ENCODE peak calls at places on chromosomes 1 and 21, in four cellular contexts. U, T, M and W are unnamed samples.

GRCh38 chr21:22374218-22374969 is 1376.2 kb downstream of the NCAM2 start:
- DNase-seq in T (no peak), U (no peak), M (no peak), W (no peak)

GRCh38 chr1:62321438-62321837 is 2.2 kb upstream of the KANK4 start:
- DNase-seq in M (peak; percentile 87), U (no peak), T (peak; percentile 82), W (peak; percentile 52)

GRCh38 chr1:215543191-215543606 is 23.9 kb upstream of the KCTD3 start:
- DNase-seq in T (no peak), M (peak; percentile 83), U (peak; percentile 12), W (peak; percentile 77)

GRCh38 chr1:245779797-245780529 is 625.2 kb downstream of the KIF26B start:
- DNase-seq in U (no peak), M (no peak), T (no peak), W (no peak)

GRCh38 chr1:227314014-227314848 is 4.1 kb downstream of the CDC42BPA start:
- DNase-seq in U (no peak), M (no peak), T (no peak), W (peak; percentile 9)

GRCh38 chr1:31531177-31532000 is 44.9 kb upstream of the TINAGL1 start:
- DNase-seq in T (no peak), U (no peak), M (peak; percentile 46), W (peak; percentile 72)

GRCh38 chr21:40567511-40567910 is 279.4 kb downstream of the DSCAM start:
- DNase-seq in M (no peak), U (no peak), T (no peak), W (no peak)

GRCh38 chr1:32392358-32392757 is 1.9 kb downstream of the BSDC1 start:
- DNase-seq in T (no peak), M (peak; percentile 2), U (no peak), W (peak; percentile 33)

GRCh38 chr1:42173961-42174715 is 9.6 kb upstream of the GUCA2A start:
- DNase-seq in T (no peak), U (peak; percentile 97), M (peak; percentile 63), W (peak; percentile 38)

GRCh38 chr21:37366488-37367300 is at the start of gene DYRK1A:
- DNase-seq in M (peak; percentile 99), T (peak; percentile 93), U (peak; percentile 98), W (peak; percentile 99)
- TF ChIP-seq CTCF in M (no peak), T (no peak), U (no peak), W (no peak)

DNA sequence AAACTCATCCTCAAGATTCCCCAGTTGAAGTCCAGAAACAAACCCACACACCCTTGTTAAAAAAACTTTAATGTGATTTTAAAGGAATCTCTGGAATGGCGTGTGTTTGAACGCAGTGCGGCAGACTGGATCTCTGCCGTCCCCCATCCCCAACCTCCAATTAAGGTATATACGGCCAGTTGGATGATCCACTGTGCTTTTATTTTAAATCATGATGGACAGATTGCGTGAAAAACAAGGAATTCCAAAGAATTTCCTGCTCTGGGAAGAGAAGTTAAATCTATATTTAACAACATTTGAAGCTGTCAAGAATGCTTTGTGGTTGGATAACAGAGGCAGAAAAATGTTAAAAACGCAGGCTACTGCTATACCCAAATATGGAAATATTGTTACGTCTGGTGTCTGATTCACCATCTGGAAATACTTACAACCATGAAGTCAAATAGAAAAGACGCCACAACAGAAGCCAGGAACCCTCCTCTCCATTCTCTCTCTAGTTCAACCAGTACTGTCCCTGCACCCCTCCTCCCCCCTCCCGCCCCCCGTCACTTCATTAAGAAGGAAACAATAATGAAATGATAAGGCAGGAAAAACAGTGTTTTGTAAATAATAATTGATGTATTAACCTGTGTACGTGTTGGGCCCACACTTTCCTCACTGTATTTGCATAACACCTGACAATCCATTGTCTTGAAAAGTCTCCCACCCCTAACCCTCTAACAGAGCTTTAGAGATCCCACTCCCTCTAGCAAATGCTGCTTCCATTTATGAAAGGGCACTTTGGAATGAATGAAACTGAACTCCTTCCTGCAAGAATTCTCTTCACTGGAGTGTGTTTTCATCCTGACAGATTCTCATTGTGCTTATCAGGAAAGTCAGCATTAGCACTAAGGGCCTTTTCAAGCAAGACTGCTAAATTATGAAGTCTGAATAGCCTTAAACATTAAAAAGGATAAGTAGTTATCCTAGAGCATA is 2.0 kb upstream of the CCN1 start:
- DNase-seq in U (no peak), T (no peak), M (peak; percentile 95), W (peak; percentile 98)
- H3K4me3 ChIP-seq in U (no peak overlapping the region), T (no peak overlapping the region), M (peak overlapping the region; percentile 90), W (peak overlapping the region; percentile 92)

GRCh38 chr1:1954831-1955441 is 35.9 kb upstream of the TMEM52 start:
- DNase-seq in U (no peak), T (no peak), M (no peak), W (no peak)
- TF ChIP-seq CTCF in U (no peak), T (peak; percentile 14), M (no peak), W (peak; percentile 5)

GRCh38 chr1:11735531-11735853 is 444 bp upstream of the AGTRAP start:
- DNase-seq in U (no peak), T (no peak), M (no peak), W (no peak)
- H3K4me3 ChIP-seq in U (peak overlapping the region; percentile 68), T (no peak overlapping the region), M (peak overlapping the region; percentile 92), W (peak overlapping the region; percentile 99)

GRCh38 chr1:19395678-19396192 is 83.6 kb downstream of the SLC66A1 start:
- DNase-seq in T (peak; percentile 48), U (no peak), M (peak; percentile 78), W (peak; percentile 51)
- TF ChIP-seq CTCF in T (peak; percentile 10), U (no peak), M (peak; percentile 30), W (peak; percentile 17)

DNA sequence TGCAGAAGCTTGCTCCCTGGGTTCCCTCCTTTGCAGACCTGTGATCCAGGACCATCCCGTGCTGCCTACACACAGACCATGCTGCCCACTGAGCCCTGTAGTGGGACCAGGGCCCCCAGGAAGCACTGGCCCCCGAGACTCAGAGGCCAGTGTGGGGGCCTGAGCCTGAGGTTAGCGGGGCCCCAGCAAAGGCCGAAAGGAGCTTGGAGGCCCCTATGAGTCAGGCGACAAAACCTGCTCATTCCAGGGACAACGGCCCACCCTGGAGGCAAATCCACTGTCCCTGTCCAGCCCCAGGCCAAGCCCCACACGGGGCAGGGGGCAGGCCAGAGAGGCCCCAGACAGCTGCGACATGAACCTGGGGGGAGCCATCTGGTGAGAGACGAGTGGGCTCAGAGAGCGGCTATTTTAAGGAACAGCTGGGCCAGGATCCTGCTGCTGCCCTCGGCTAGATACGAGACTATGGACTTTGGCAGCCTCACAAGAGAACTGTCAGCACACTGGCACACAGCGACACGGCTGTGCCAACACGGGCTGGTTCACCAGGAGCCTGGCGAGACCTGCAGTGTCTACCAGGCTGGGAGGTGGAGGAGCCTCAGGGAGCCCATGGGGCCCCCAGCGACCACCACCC is 74.7 kb downstream of the ARHGEF16 start:
- DNase-seq in U (peak; percentile 92), M (no peak), T (no peak), W (no peak)
- H3K4me3 ChIP-seq in U (peak overlapping the region; percentile 64), M (no peak overlapping the region), T (no peak overlapping the region), W (peak overlapping the region; percentile 76)

GRCh38 chr1:156600733-156601121 is 552 bp downstream of the GPATCH4 start:
- DNase-seq in M (peak; percentile 16), U (no peak), T (no peak), W (no peak)

GRCh38 chr1:156599811-156600210 is 1.5 kb downstream of the GPATCH4 start:
- DNase-seq in U (no peak), T (no peak), M (peak; percentile 22), W (no peak)

GRCh38 chr1:156601892-156602291 is 613 bp upstream of the GPATCH4 start:
- DNase-seq in U (no peak), T (no peak), M (no peak), W (no peak)

GRCh38 chr1:156601122-156601830 is at the start of gene GPATCH4:
- DNase-seq in U (peak; percentile 75), T (no peak), M (peak; percentile 95), W (peak; percentile 96)

DNA sequence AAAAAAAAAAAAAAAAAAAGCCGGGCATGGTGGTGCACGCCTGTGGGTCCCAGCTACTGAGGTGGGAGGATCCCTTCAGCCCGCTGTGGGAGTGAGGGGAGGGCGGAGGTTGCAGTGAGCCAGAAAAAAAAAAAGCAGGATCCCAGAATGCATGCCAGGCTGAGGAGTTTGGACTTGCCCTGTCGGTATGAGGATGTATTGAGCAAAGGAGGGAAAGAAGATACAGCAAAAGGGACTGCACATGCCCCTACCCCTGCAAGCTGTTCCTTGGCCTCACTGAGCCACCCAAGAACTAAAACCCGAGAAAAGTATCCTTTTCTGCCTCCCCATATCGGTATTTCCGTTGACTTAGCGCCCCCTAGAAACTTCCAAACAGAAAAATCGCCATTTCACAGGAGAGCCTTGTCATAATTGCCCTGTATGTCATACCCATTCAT is 1.3 kb upstream of the GPATCH4 start:
- DNase-seq in M (peak; percentile 30), T (no peak), U (peak; percentile 40), W (no peak)
- TF ChIP-seq CTCF in M (peak; percentile 43), T (peak; percentile 24), U (peak; percentile 6), W (peak; percentile 35)

GRCh38 chr1:78617615-78618026 is 2.6 kb upstream of the IFI44L start:
- DNase-seq in T (peak; percentile 48), U (peak; percentile 71), M (peak; percentile 86), W (peak; percentile 94)

GRCh38 chr1:78619446-78619802 is 824 bp upstream of the IFI44L start:
- DNase-seq in T (no peak), U (no peak), M (no peak), W (no peak)

GRCh38 chr1:78619803-78620579 is at the start of gene IFI44L:
- DNase-seq in T (no peak), M (peak; percentile 88), U (no peak), W (peak; percentile 77)

GRCh38 chr1:78622548-78622947 is 2.3 kb downstream of the IFI44L start:
- DNase-seq in M (peak; percentile 42), U (no peak), T (no peak), W (no peak)

GRCh38 chr1:78619029-78619428 is 1.2 kb upstream of the IFI44L start:
- DNase-seq in T (no peak), U (no peak), M (no peak), W (peak; percentile 13)
- H3K4me3 ChIP-seq in T (no peak overlapping the region), U (no peak overlapping the region), M (no peak overlapping the region), W (no peak overlapping the region)

DNA sequence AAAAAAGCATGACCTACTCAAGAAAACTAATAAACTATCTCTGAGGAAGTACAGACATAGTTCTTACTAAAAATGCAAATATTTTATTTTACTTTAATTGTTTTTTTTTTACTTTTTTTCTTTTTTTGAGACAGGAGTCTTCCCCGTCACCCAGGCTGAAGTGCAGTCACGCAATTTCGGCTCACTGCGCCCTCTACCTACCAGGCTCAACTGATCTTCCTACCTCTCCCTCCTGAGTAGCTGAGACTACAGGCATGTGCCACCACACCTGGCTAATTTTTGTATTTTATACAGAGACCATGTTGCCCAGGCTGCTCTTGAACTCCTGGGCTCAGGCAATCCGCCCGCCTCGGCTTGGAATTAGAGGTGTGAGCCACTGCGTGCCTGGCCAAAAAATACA is 1263.1 kb downstream of the KCNT2 start:
- DNase-seq in M (no peak), U (no peak), T (no peak), W (no peak)
- TF ChIP-seq CTCF in M (no peak), U (no peak), T (peak; percentile 7), W (no peak)